ENCODE peak calls at places on chromosomes 2 and 18, in four cellular contexts. R, Z, X and C are unnamed samples.

GRCh38 chr2:8599421-8600242 is 82.2 kb upstream of the ID2 start:
- DNase-seq in Z (no peak), X (no peak), R (no peak), C (no peak)

GRCh38 chr18:6983366-6983765 is 134.2 kb downstream of the LAMA1 start:
- DNase-seq in Z (no peak), R (no peak), X (no peak), C (no peak)

GRCh38 chr2:8469709-8470493 is 212.0 kb upstream of the ID2 start:
- DNase-seq in X (no peak), R (no peak), Z (no peak), C (no peak)

GRCh38 chr2:148565272-148565894 is 79.2 kb upstream of the EPC2 start:
- DNase-seq in Z (no peak), X (no peak), R (no peak), C (no peak)

GRCh38 chr18:58785171-58785805 is 79.4 kb upstream of the ZNF532 start:
- DNase-seq in X (no peak), R (no peak), Z (no peak), C (no peak)

GRCh38 chr2:224749136-224749535 is 33.0 kb upstream of the CCDC195 start:
- DNase-seq in R (no peak), X (no peak), Z (no peak), C (no peak)

GRCh38 chr2:122563781-122564180 is 808.3 kb downstream of the TSN start:
- DNase-seq in X (no peak), R (no peak), Z (no peak), C (no peak)

GRCh38 chr2:126831234-126832005 is 67.3 kb upstream of the TEX51 start:
- DNase-seq in X (no peak), R (no peak), Z (no peak), C (no peak)

GRCh38 chr2:23596316-23596885 is 211.4 kb downstream of the KLHL29 start:
- DNase-seq in R (no peak), X (no peak), Z (no peak), C (no peak)

GRCh38 chr2:227871375-227871788 is at the start of gene DAW1:
- DNase-seq in X (peak; percentile 40), R (peak; percentile 51), Z (peak; percentile 86), C (peak; percentile 73)

GRCh38 chr2:17879137-17879912 is 858 bp downstream of the KCNS3 start:
- DNase-seq in X (no peak), R (peak; percentile 23), Z (peak; percentile 74), C (peak; percentile 55)

GRCh38 chr2:74746480-74746879 is 87.4 kb upstream of the HK2 start:
- DNase-seq in Z (no peak), X (no peak), R (no peak), C (no peak)

GRCh38 chr2:47080888-47081301 is 74.2 kb downstream of the STPG4 start:
- DNase-seq in X (no peak), R (no peak), Z (no peak), C (no peak)

DNA sequence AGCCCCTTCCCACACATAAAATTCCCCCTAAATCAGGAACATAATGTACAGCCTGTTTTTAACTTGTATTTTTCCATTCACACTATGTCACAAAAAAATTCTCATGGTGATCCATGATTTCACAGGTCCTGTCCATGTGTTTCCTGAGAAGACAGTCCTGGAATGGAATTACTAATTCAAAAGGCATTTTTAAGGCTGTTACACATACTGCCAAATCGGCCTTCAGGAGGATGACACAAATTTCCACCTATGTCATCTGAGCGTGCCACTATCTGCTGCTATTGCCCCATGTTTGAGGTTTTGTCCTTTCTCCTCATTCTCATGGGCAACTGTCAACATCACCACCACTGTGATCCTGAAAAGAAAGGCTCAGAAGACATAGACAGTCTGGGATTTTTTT is 73.6 kb downstream of the MARCHF4 start:
- DNase-seq in R (no peak), X (no peak), Z (no peak), C (no peak)
- TF ChIP-seq CTCF in R (no peak), X (no peak), Z (no peak), C (no peak)

GRCh38 chr2:186913870-186914269 is 64.9 kb upstream of the ZSWIM2 start:
- DNase-seq in X (no peak), Z (no peak), R (no peak), C (no peak)

GRCh38 chr2:186917866-186918265 is 68.9 kb upstream of the ZSWIM2 start:
- DNase-seq in X (no peak), R (no peak), Z (no peak), C (no peak)

DNA sequence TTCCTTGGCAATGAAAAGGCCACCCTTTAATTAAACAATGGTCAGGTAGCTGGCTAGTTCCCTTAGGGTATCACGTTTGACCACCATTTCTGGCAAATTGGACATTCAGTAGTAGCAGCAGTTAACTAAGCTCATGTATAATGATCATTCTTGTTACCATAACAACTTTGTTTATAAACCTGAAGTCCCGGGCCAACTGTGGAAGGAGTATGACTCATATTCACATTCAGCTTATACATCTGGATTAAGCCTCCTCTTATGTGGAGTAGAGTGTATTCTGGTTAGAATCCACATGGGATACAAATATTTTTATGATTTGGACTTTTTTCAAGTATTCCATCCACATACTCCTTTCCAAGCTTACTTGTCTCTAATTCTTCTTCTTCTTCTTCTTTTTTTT is 70.3 kb upstream of the ZSWIM2 start:
- DNase-seq in R (no peak), Z (no peak), X (no peak), C (no peak)
- TF ChIP-seq CTCF in R (no peak), Z (no peak), X (no peak), C (no peak)

GRCh38 chr2:232439758-232440135 is 16.2 kb upstream of the ALPI start:
- DNase-seq in Z (no peak), X (no peak), R (no peak), C (no peak)
- TF ChIP-seq CTCF in Z (peak; percentile 46), X (no peak), R (peak; percentile 46), C (peak; percentile 53)

DNA sequence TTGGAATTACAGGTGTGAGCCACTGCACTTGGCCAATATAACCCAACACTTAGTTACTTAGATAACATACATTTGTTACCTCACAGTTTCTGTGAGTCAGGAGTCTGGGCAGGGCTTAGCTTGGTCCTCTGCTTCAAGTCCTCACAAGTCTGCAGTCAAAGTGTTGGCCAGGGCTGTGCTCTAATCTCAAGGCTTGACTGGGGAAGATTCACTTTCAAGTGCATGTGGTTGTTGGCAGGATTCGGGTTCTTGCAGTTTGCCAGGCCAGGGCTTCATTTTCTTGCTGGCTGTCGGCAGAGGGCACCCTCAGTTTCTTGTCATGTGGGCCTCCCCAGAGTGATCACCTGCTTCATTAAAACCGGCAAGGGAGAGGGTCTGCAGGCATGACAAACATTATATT is 103.7 kb downstream of the SLC4A3 start:
- DNase-seq in X (no peak), Z (no peak), R (no peak), C (no peak)
- TF ChIP-seq CTCF in X (no peak), Z (no peak), R (no peak), C (no peak)